ENCODE peak calls at places on chromosomes 16 and 17, in four cellular contexts. O is activated T-cell treated with anti-CD3 and anti-CD28 coated beads for 24 hours, B is T follicular helper cell, I is hypothalamus. T is an unnamed sample.

GRCh38 chr17:80529904-80530292 is 14.7 kb upstream of the RPTOR start:
- DNase-seq in O (no peak), B (no peak), I (no peak), T (no peak)

GRCh38 chr17:5241861-5242671 is 7.4 kb upstream of the SCIMP start:
- DNase-seq in O (no peak), B (no peak), I (no peak), T (no peak)

GRCh38 chr16:85302018-85302847 is 190.0 kb upstream of the CIBAR2 start:
- DNase-seq in O (no peak), B (no peak), I (no peak), T (peak)

GRCh38 chr16:62038225-62038624 is 2.0 kb upstream of the CDH8 start:
- DNase-seq in O (no peak), B (no peak), I (no peak), T (no peak)

GRCh38 chr17:34651267-34651955 is 72.0 kb downstream of the TMEM132E start:
- DNase-seq in O (no peak), B (no peak), I (no peak), T (no peak)

GRCh38 chr17:57931488-57932137 is 23.6 kb downstream of the CUEDC1 start:
- DNase-seq in O (no peak), B (no peak), I (no peak), T (no peak)

GRCh38 chr17:60106377-60107059 is 27.8 kb upstream of the HEATR6 start:
- DNase-seq in O (no peak), B (no peak), I (no peak), T (no peak)

GRCh38 chr16:21611546-21612384 is 12.4 kb downstream of the METTL9 start:
- DNase-seq in O (no peak), B (no peak), I (no peak), T (peak)

GRCh38 chr16:79076039-79076767 is 524.3 kb downstream of the MAF start:
- DNase-seq in O (no peak), B (no peak), I (no peak), T (no peak)

GRCh38 chr16:12225816-12226480 is 249.4 kb downstream of the SNX29 start:
- DNase-seq in O (no peak), B (no peak), I (no peak), T (no peak)

GRCh38 chr16:72840591-72841381 is 207.1 kb downstream of the ZFHX3 start:
- DNase-seq in O (no peak), B (no peak), I (no peak), T (no peak)

GRCh38 chr16:74035816-74036215 is 260.8 kb upstream of the PSMD7 start:
- DNase-seq in O (no peak), B (no peak), I (no peak), T (peak)

GRCh38 chr17:44655983-44656700 is at the start of gene MEIOC:
- DNase-seq in O (peak), B (no peak), I (no peak), T (no peak)

GRCh38 chr17:64084086-64084939 is 45.6 kb downstream of the ERN1 start:
- DNase-seq in O (no peak), B (no peak), I (no peak), T (no peak)

GRCh38 chr17:80106751-80107150 is 5.4 kb downstream of the GAA start:
- DNase-seq in O (no peak), B (no peak), I (no peak), T (no peak)

GRCh38 chr17:82642022-82642421 is 6.2 kb downstream of the WDR45B start:
- DNase-seq in O (no peak), B (no peak), I (no peak), T (no peak)

GRCh38 chr16:59108374-59108773 is 374.3 kb upstream of the GOT2 start:
- DNase-seq in O (no peak), B (no peak), I (no peak), T (no peak)

GRCh38 chr17:73068322-73069153 is 23.9 kb downstream of the SLC39A11 start:
- DNase-seq in O (no peak), B (no peak), I (no peak), T (no peak)

GRCh38 chr17:51322390-51323029 is 62.2 kb downstream of the UTP18 start:
- DNase-seq in O (no peak), B (no peak), I (no peak), T (peak)

GRCh38 chr16:80806957-80807356 is 2.6 kb upstream of the CDYL2 start:
- DNase-seq in O (peak), B (peak), I (no peak), T (peak)

GRCh38 chr17:48618366-48618896 is 3.3 kb upstream of the HOXB8 start:
- DNase-seq in O (peak), B (peak), I (peak), T (peak)

T was measured in A673.